ENCODE peak calls at places on chromosomes 13 and 19, in six cellular contexts. One of them, this sample, is unnamed.

GRCh38 chr19:48424694-48425219 is 21.0 kb upstream of the GRWD1 start:
- DNase-seq in Peyer's patch: no peak
- DNase-seq in cardiac muscle cell: peak; percentile 72
- DNase-seq in transverse colon: no peak
- DNase-seq in foreskin keratinocyte: no peak
- DNase-seq in Caco-2: no peak
- DNase-seq in this sample: no peak

GRCh38 chr13:52848455-52849190 is at the start of gene PCDH8:
- DNase-seq in Peyer's patch: no peak
- DNase-seq in cardiac muscle cell: peak; percentile 2
- DNase-seq in transverse colon: no peak
- DNase-seq in foreskin keratinocyte: no peak
- DNase-seq in Caco-2: no peak
- DNase-seq in this sample: no peak

GRCh38 chr13:24050292-24050711 is 110.2 kb upstream of the SPATA13 start:
- DNase-seq in Peyer's patch: no peak
- DNase-seq in cardiac muscle cell: peak; percentile 71
- DNase-seq in transverse colon: no peak
- DNase-seq in foreskin keratinocyte: peak; percentile 49
- DNase-seq in Caco-2: no peak
- DNase-seq in this sample: peak; percentile 74

GRCh38 chr19:35555301-35556005 is 8.0 kb downstream of the ATP4A start:
- DNase-seq in Peyer's patch: no peak
- DNase-seq in cardiac muscle cell: peak; percentile 44
- DNase-seq in transverse colon: no peak
- DNase-seq in foreskin keratinocyte: no peak
- DNase-seq in Caco-2: peak; percentile 69
- DNase-seq in this sample: no peak

GRCh38 chr19:4327252-4327876 is 11.3 kb downstream of the STAP2 start:
- DNase-seq in Peyer's patch: peak; percentile 87
- DNase-seq in cardiac muscle cell: peak; percentile 56
- DNase-seq in transverse colon: peak; percentile 83
- DNase-seq in foreskin keratinocyte: no peak
- DNase-seq in Caco-2: peak; percentile 51
- DNase-seq in this sample: peak; percentile 60

GRCh38 chr13:32538234-32538620 is 368 bp downstream of the N4BP2L2 start:
- DNase-seq in Peyer's patch: no peak
- DNase-seq in cardiac muscle cell: peak; percentile 52
- DNase-seq in transverse colon: no peak
- DNase-seq in foreskin keratinocyte: no peak
- DNase-seq in Caco-2: no peak
- DNase-seq in this sample: no peak

GRCh38 chr13:38960175-38960574 is 30.5 kb downstream of the STOML3 start:
- DNase-seq in Peyer's patch: no peak
- DNase-seq in cardiac muscle cell: no peak
- DNase-seq in transverse colon: no peak
- DNase-seq in foreskin keratinocyte: no peak
- DNase-seq in Caco-2: no peak
- DNase-seq in this sample: no peak

GRCh38 chr13:97975851-97976550 is 22.5 kb downstream of the IPO5 start:
- DNase-seq in Peyer's patch: peak; percentile 96
- DNase-seq in cardiac muscle cell: peak; percentile 92
- DNase-seq in transverse colon: peak; percentile 93
- DNase-seq in foreskin keratinocyte: no peak
- DNase-seq in Caco-2: peak; percentile 97
- DNase-seq in this sample: peak; percentile 93

GRCh38 chr13:110399801-110400200 is 92.7 kb downstream of the COL4A2 start:
- DNase-seq in Peyer's patch: no peak
- DNase-seq in cardiac muscle cell: peak; percentile 70
- DNase-seq in transverse colon: no peak
- DNase-seq in foreskin keratinocyte: no peak
- DNase-seq in Caco-2: no peak
- DNase-seq in this sample: no peak
- H3K4me1 ChIP-seq in Peyer's patch: no peaks in the 10 kb centered on the region
- H3K4me1 ChIP-seq in cardiac muscle cell: peaks cover 10% of the 10 kb centered on the region
- H3K4me1 ChIP-seq in transverse colon: peaks cover 8% of the 10 kb centered on the region
- H3K4me1 ChIP-seq in foreskin keratinocyte: no peaks in the 10 kb centered on the region
- H3K4me1 ChIP-seq in Caco-2: peaks cover 6% of the 10 kb centered on the region
- H3K4me1 ChIP-seq in this sample: peaks cover 41% of the 10 kb centered on the region

GRCh38 chr19:12838182-12838890 is at the start of gene MAST1:
- DNase-seq in Peyer's patch: peak; percentile 56
- DNase-seq in cardiac muscle cell: peak; percentile 27
- DNase-seq in transverse colon: peak; percentile 46
- DNase-seq in foreskin keratinocyte: no peak
- DNase-seq in Caco-2: peak; percentile 74
- DNase-seq in this sample: peak; percentile 15
- TF ChIP-seq CTCF in Peyer's patch: peak; percentile 22
- TF ChIP-seq CTCF in cardiac muscle cell: no peak
- TF ChIP-seq CTCF in transverse colon: no peak
- TF ChIP-seq CTCF in foreskin keratinocyte: peak; percentile 64
- TF ChIP-seq CTCF in Caco-2: peak; percentile 61
- TF ChIP-seq CTCF in this sample: peak; percentile 70

DNA sequence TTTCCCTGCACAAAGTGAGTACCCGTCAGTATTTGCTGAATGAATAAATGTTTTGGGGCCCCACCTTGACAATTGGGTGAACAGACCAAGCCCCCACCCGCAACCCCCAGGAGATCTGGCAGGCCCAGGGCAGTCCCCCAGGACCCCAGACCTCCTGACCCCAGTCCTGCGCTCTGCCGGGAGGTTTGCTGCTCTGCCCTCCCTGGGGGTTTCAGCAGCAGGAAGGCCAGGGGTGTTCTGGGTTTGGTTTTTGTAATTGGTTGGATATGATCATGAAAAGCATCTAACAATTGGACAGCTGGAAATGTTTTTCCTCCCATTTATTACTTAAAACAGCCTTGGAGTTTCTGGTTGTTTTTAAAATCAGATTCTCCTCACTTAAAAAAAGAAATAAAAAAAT is 193.8 kb downstream of the URI1 start:
- DNase-seq in Peyer's patch: no peak
- DNase-seq in cardiac muscle cell: no peak
- DNase-seq in transverse colon: no peak
- DNase-seq in foreskin keratinocyte: no peak
- DNase-seq in Caco-2: no peak
- DNase-seq in this sample: no peak
- H3K4me1 ChIP-seq in Peyer's patch: no peaks in the 10 kb centered on the region
- H3K4me1 ChIP-seq in cardiac muscle cell: no peaks in the 10 kb centered on the region
- H3K4me1 ChIP-seq in transverse colon: no peaks in the 10 kb centered on the region
- H3K4me1 ChIP-seq in foreskin keratinocyte: no peaks in the 10 kb centered on the region
- H3K4me1 ChIP-seq in Caco-2: no peaks in the 10 kb centered on the region
- H3K4me1 ChIP-seq in this sample: no peaks in the 10 kb centered on the region

GRCh38 chr13:72259528-72259927 is 392.5 kb upstream of the DACH1 start:
- DNase-seq in Peyer's patch: no peak
- DNase-seq in cardiac muscle cell: no peak
- DNase-seq in transverse colon: no peak
- DNase-seq in foreskin keratinocyte: no peak
- DNase-seq in Caco-2: no peak
- DNase-seq in this sample: no peak

GRCh38 chr13:72258340-72258981 is 391.5 kb upstream of the DACH1 start:
- DNase-seq in Peyer's patch: no peak
- DNase-seq in cardiac muscle cell: no peak
- DNase-seq in transverse colon: no peak
- DNase-seq in foreskin keratinocyte: no peak
- DNase-seq in Caco-2: no peak
- DNase-seq in this sample: no peak

GRCh38 chr13:72261732-72262131 is 394.7 kb upstream of the DACH1 start:
- DNase-seq in Peyer's patch: no peak
- DNase-seq in cardiac muscle cell: no peak
- DNase-seq in transverse colon: no peak
- DNase-seq in foreskin keratinocyte: no peak
- DNase-seq in Caco-2: no peak
- DNase-seq in this sample: no peak

GRCh38 chr13:72253754-72254153 is 386.8 kb upstream of the DACH1 start:
- DNase-seq in Peyer's patch: no peak
- DNase-seq in cardiac muscle cell: no peak
- DNase-seq in transverse colon: no peak
- DNase-seq in foreskin keratinocyte: no peak
- DNase-seq in Caco-2: no peak
- DNase-seq in this sample: no peak

GRCh38 chr13:72255908-72256307 is 388.9 kb upstream of the DACH1 start:
- DNase-seq in Peyer's patch: no peak
- DNase-seq in cardiac muscle cell: peak; percentile 2
- DNase-seq in transverse colon: peak; percentile 42
- DNase-seq in foreskin keratinocyte: peak; percentile 37
- DNase-seq in Caco-2: peak; percentile 30
- DNase-seq in this sample: peak; percentile 40
- TF ChIP-seq CTCF in Peyer's patch: no peak
- TF ChIP-seq CTCF in cardiac muscle cell: no peak
- TF ChIP-seq CTCF in transverse colon: peak; percentile 69
- TF ChIP-seq CTCF in foreskin keratinocyte: peak; percentile 73
- TF ChIP-seq CTCF in Caco-2: peak; percentile 31
- TF ChIP-seq CTCF in this sample: peak; percentile 20

GRCh38 chr19:3185482-3186376 is at the start of gene NCLN:
- DNase-seq in Peyer's patch: peak; percentile 97
- DNase-seq in cardiac muscle cell: peak; percentile 96
- DNase-seq in transverse colon: peak; percentile 96
- DNase-seq in foreskin keratinocyte: peak; percentile 94
- DNase-seq in Caco-2: peak; percentile 95
- DNase-seq in this sample: peak; percentile 95

GRCh38 chr19:3188627-3189596 is 3.2 kb downstream of the NCLN start:
- DNase-seq in Peyer's patch: peak; percentile 91
- DNase-seq in cardiac muscle cell: no peak
- DNase-seq in transverse colon: peak; percentile 87
- DNase-seq in foreskin keratinocyte: no peak
- DNase-seq in Caco-2: no peak
- DNase-seq in this sample: no peak

GRCh38 chr19:3187662-3188511 is 2.2 kb downstream of the NCLN start:
- DNase-seq in Peyer's patch: no peak
- DNase-seq in cardiac muscle cell: no peak
- DNase-seq in transverse colon: no peak
- DNase-seq in foreskin keratinocyte: no peak
- DNase-seq in Caco-2: no peak
- DNase-seq in this sample: no peak

GRCh38 chr19:3186377-3186688 is 603 bp downstream of the NCLN start:
- DNase-seq in Peyer's patch: no peak
- DNase-seq in cardiac muscle cell: peak; percentile 14
- DNase-seq in transverse colon: no peak
- DNase-seq in foreskin keratinocyte: no peak
- DNase-seq in Caco-2: no peak
- DNase-seq in this sample: no peak

DNA sequence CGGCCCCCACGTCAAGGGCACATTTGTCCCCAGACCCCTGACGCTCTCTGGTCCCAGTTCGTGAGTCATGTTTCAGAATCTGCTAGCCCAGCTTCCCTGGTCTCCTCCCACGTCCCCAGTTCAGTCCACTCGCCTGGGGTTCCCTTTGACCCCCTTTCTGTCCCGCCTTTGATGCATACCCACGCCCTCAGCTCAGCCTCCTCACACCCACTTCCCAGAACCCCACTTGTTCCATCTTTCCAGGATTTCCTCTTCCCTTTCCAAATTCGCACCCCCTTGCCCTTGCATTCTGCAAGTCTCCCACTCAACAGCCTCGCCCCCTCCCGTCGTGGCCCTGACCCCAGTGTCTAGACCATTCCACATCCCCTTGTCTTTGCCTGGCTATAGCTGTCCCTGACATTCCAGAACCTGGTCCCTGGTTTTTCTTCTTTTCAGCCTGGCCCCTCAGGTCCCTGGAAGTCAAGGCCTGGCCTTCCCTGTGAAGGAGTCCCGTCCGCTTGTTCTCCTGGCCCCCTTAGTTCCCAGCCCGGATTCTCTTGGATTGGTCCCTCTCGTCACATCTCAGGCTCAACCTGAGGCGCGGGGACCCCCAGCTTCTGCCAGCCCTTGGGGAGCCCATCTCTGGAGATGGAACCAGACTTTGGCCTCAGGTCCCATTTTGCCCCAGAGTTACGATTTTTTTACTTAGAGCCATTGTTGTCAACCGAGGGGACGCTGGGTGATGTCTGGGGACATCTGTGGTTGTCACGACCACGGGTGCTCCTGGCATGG is 1.3 kb downstream of the NCLN start:
- DNase-seq in Peyer's patch: no peak
- DNase-seq in cardiac muscle cell: no peak
- DNase-seq in transverse colon: peak; percentile 27
- DNase-seq in foreskin keratinocyte: no peak
- DNase-seq in Caco-2: no peak
- DNase-seq in this sample: no peak
- H3K4me1 ChIP-seq in Peyer's patch: peaks cover 6% of the 10 kb centered on the region
- H3K4me1 ChIP-seq in cardiac muscle cell: peaks cover 9% of the 10 kb centered on the region
- H3K4me1 ChIP-seq in transverse colon: peaks cover 41% of the 10 kb centered on the region
- H3K4me1 ChIP-seq in foreskin keratinocyte: no peaks in the 10 kb centered on the region
- H3K4me1 ChIP-seq in Caco-2: peaks cover 9% of the 10 kb centered on the region
- H3K4me1 ChIP-seq in this sample: peaks cover 18% of the 10 kb centered on the region

GRCh38 chr13:31408927-31409326 is 209.2 kb downstream of the B3GLCT start:
- DNase-seq in Peyer's patch: no peak
- DNase-seq in cardiac muscle cell: no peak
- DNase-seq in transverse colon: no peak
- DNase-seq in foreskin keratinocyte: no peak
- DNase-seq in Caco-2: no peak
- DNase-seq in this sample: no peak
- TF ChIP-seq CTCF in Peyer's patch: no peak
- TF ChIP-seq CTCF in cardiac muscle cell: no peak
- TF ChIP-seq CTCF in transverse colon: no peak
- TF ChIP-seq CTCF in foreskin keratinocyte: no peak
- TF ChIP-seq CTCF in Caco-2: no peak
- TF ChIP-seq CTCF in this sample: no peak